ENCODE peak calls at places on chromosomes 12 and 14, in seven cellular contexts. One of them, this sample, is unnamed.

GRCh38 chr12:52228931-52229330 is 4.1 kb upstream of the KRT7 start:
- DNase-seq in PC-3: peak; percentile 48
- DNase-seq in CD8-positive, alpha-beta memory T cell: no peak
- DNase-seq in uterus: no peak
- DNase-seq in osteoblast: no peak
- DNase-seq in stomach: no peak
- DNase-seq in K562: no peak
- DNase-seq in this sample: no peak

GRCh38 chr12:120181991-120182631 is 12.4 kb downstream of the GCN1 start:
- DNase-seq in stomach: no peak
- DNase-seq in CD8-positive, alpha-beta memory T cell: no peak
- DNase-seq in osteoblast: peak; percentile 89
- DNase-seq in PC-3: peak; percentile 92
- DNase-seq in K562: no peak
- DNase-seq in uterus: no peak
- DNase-seq in this sample: no peak

GRCh38 chr14:96792581-96792980 is 4.6 kb upstream of the VRK1 start:
- DNase-seq in uterus: no peak
- DNase-seq in CD8-positive, alpha-beta memory T cell: no peak
- DNase-seq in osteoblast: no peak
- DNase-seq in stomach: no peak
- DNase-seq in PC-3: no peak
- DNase-seq in K562: no peak
- DNase-seq in this sample: no peak

GRCh38 chr12:43238281-43238680 is 313.7 kb downstream of the ADAMTS20 start:
- DNase-seq in CD8-positive, alpha-beta memory T cell: no peak
- DNase-seq in stomach: no peak
- DNase-seq in uterus: no peak
- DNase-seq in osteoblast: no peak
- DNase-seq in K562: no peak
- DNase-seq in PC-3: peak; percentile 5
- DNase-seq in this sample: no peak

GRCh38 chr12:27462151-27462694 is 15.7 kb downstream of the SMCO2 start:
- DNase-seq in K562: no peak
- DNase-seq in CD8-positive, alpha-beta memory T cell: no peak
- DNase-seq in uterus: peak; percentile 33
- DNase-seq in PC-3: peak; percentile 73
- DNase-seq in osteoblast: peak; percentile 23
- DNase-seq in stomach: no peak
- DNase-seq in this sample: no peak

GRCh38 chr14:50784683-50785505 is 46.1 kb downstream of the NIN start:
- DNase-seq in K562: no peak
- DNase-seq in stomach: no peak
- DNase-seq in uterus: no peak
- DNase-seq in PC-3: no peak
- DNase-seq in CD8-positive, alpha-beta memory T cell: no peak
- DNase-seq in osteoblast: no peak
- DNase-seq in this sample: no peak

GRCh38 chr12:91380651-91381050 is 198.0 kb upstream of the DCN start:
- DNase-seq in osteoblast: no peak
- DNase-seq in CD8-positive, alpha-beta memory T cell: no peak
- DNase-seq in K562: no peak
- DNase-seq in uterus: no peak
- DNase-seq in stomach: no peak
- DNase-seq in PC-3: no peak
- DNase-seq in this sample: no peak

GRCh38 chr12:93502802-93503623 is 35.7 kb downstream of the MRPL42 start:
- DNase-seq in K562: no peak
- DNase-seq in CD8-positive, alpha-beta memory T cell: peak; percentile 49
- DNase-seq in stomach: peak; percentile 48
- DNase-seq in uterus: peak; percentile 59
- DNase-seq in PC-3: peak; percentile 65
- DNase-seq in osteoblast: no peak
- DNase-seq in this sample: peak; percentile 12

GRCh38 chr12:126055521-126055920 is 990.3 kb downstream of the AACS start:
- DNase-seq in PC-3: peak; percentile 57
- DNase-seq in CD8-positive, alpha-beta memory T cell: no peak
- DNase-seq in uterus: no peak
- DNase-seq in stomach: no peak
- DNase-seq in K562: no peak
- DNase-seq in osteoblast: peak; percentile 31
- DNase-seq in this sample: no peak

GRCh38 chr12:90574676-90575075 is 380.3 kb downstream of the CCER1 start:
- DNase-seq in PC-3: no peak
- DNase-seq in CD8-positive, alpha-beta memory T cell: no peak
- DNase-seq in uterus: no peak
- DNase-seq in K562: no peak
- DNase-seq in stomach: no peak
- DNase-seq in osteoblast: no peak
- DNase-seq in this sample: no peak

GRCh38 chr14:64758711-64759554 is 54.7 kb downstream of the PLEKHG3 start:
- DNase-seq in osteoblast: peak; percentile 99
- DNase-seq in CD8-positive, alpha-beta memory T cell: no peak
- DNase-seq in uterus: peak; percentile 83
- DNase-seq in PC-3: peak; percentile 82
- DNase-seq in K562: no peak
- DNase-seq in stomach: peak; percentile 56
- DNase-seq in this sample: peak; percentile 76

GRCh38 chr14:23562822-23563472 is 4.6 kb downstream of the AP1G2 start:
- DNase-seq in stomach: peak; percentile 58
- DNase-seq in CD8-positive, alpha-beta memory T cell: peak; percentile 45
- DNase-seq in K562: peak; percentile 37
- DNase-seq in uterus: no peak
- DNase-seq in PC-3: peak; percentile 65
- DNase-seq in osteoblast: peak; percentile 83
- DNase-seq in this sample: peak; percentile 57

GRCh38 chr12:94073441-94074051 is 74.8 kb upstream of the PLXNC1 start:
- DNase-seq in stomach: no peak
- DNase-seq in osteoblast: no peak
- DNase-seq in CD8-positive, alpha-beta memory T cell: no peak
- DNase-seq in K562: no peak
- DNase-seq in PC-3: no peak
- DNase-seq in uterus: no peak
- DNase-seq in this sample: no peak

GRCh38 chr12:7345232-7345631 is 41.4 kb downstream of the ACSM4 start:
- DNase-seq in osteoblast: no peak
- DNase-seq in stomach: no peak
- DNase-seq in K562: no peak
- DNase-seq in uterus: no peak
- DNase-seq in PC-3: no peak
- DNase-seq in CD8-positive, alpha-beta memory T cell: no peak
- DNase-seq in this sample: no peak

GRCh38 chr12:58916153-58916709 is 4.1 kb downstream of the LRIG3 start:
- DNase-seq in PC-3: no peak
- DNase-seq in stomach: no peak
- DNase-seq in CD8-positive, alpha-beta memory T cell: no peak
- DNase-seq in K562: no peak
- DNase-seq in uterus: no peak
- DNase-seq in osteoblast: no peak
- DNase-seq in this sample: no peak

GRCh38 chr14:66111891-66112290 is 374.3 kb upstream of the CCDC196 start:
- DNase-seq in K562: no peak
- DNase-seq in osteoblast: no peak
- DNase-seq in uterus: no peak
- DNase-seq in stomach: no peak
- DNase-seq in PC-3: peak; percentile 22
- DNase-seq in CD8-positive, alpha-beta memory T cell: no peak
- DNase-seq in this sample: no peak

GRCh38 chr12:121610239-121611149 is 15.8 kb upstream of the ORAI1 start:
- DNase-seq in PC-3: no peak
- DNase-seq in uterus: peak; percentile 79
- DNase-seq in CD8-positive, alpha-beta memory T cell: no peak
- DNase-seq in stomach: no peak
- DNase-seq in K562: no peak
- DNase-seq in osteoblast: peak; percentile 89
- DNase-seq in this sample: peak; percentile 66

GRCh38 chr12:116180448-116180847 is 97.0 kb downstream of the MED13L start:
- DNase-seq in osteoblast: no peak
- DNase-seq in PC-3: no peak
- DNase-seq in uterus: no peak
- DNase-seq in K562: no peak
- DNase-seq in CD8-positive, alpha-beta memory T cell: no peak
- DNase-seq in stomach: no peak
- DNase-seq in this sample: no peak

GRCh38 chr12:46558696-46559095 is 186.1 kb upstream of the SLC38A2 start:
- DNase-seq in K562: no peak
- DNase-seq in CD8-positive, alpha-beta memory T cell: no peak
- DNase-seq in uterus: no peak
- DNase-seq in stomach: no peak
- DNase-seq in PC-3: no peak
- DNase-seq in osteoblast: no peak
- DNase-seq in this sample: no peak

GRCh38 chr12:46562625-46563228 is 190.2 kb upstream of the SLC38A2 start:
- DNase-seq in stomach: no peak
- DNase-seq in uterus: no peak
- DNase-seq in PC-3: peak; percentile 95
- DNase-seq in CD8-positive, alpha-beta memory T cell: no peak
- DNase-seq in K562: no peak
- DNase-seq in osteoblast: peak; percentile 21
- DNase-seq in this sample: no peak

GRCh38 chr12:46560078-46560477 is 187.5 kb upstream of the SLC38A2 start:
- DNase-seq in PC-3: no peak
- DNase-seq in uterus: no peak
- DNase-seq in osteoblast: no peak
- DNase-seq in CD8-positive, alpha-beta memory T cell: no peak
- DNase-seq in stomach: no peak
- DNase-seq in K562: no peak
- DNase-seq in this sample: no peak

GRCh38 chr12:46559311-46559710 is 186.7 kb upstream of the SLC38A2 start:
- DNase-seq in osteoblast: no peak
- DNase-seq in PC-3: no peak
- DNase-seq in K562: no peak
- DNase-seq in stomach: no peak
- DNase-seq in uterus: no peak
- DNase-seq in CD8-positive, alpha-beta memory T cell: no peak
- DNase-seq in this sample: no peak

GRCh38 chr12:46560874-46561273 is 188.3 kb upstream of the SLC38A2 start:
- DNase-seq in K562: no peak
- DNase-seq in PC-3: no peak
- DNase-seq in uterus: no peak
- DNase-seq in osteoblast: no peak
- DNase-seq in stomach: no peak
- DNase-seq in CD8-positive, alpha-beta memory T cell: no peak
- DNase-seq in this sample: no peak
- H3K4me1 ChIP-seq in K562: peaks cover 32% of the 10 kb centered on the region
- H3K4me1 ChIP-seq in PC-3: peaks cover 66% of the 10 kb centered on the region
- H3K4me1 ChIP-seq in uterus: no peaks in the 10 kb centered on the region
- H3K4me1 ChIP-seq in osteoblast: peaks cover 58% of the 10 kb centered on the region
- H3K4me1 ChIP-seq in stomach: peaks cover 8% of the 10 kb centered on the region
- H3K4me1 ChIP-seq in CD8-positive, alpha-beta memory T cell: no peaks in the 10 kb centered on the region
- H3K4me1 ChIP-seq in this sample: peaks cover 2% of the 10 kb centered on the region

DNA sequence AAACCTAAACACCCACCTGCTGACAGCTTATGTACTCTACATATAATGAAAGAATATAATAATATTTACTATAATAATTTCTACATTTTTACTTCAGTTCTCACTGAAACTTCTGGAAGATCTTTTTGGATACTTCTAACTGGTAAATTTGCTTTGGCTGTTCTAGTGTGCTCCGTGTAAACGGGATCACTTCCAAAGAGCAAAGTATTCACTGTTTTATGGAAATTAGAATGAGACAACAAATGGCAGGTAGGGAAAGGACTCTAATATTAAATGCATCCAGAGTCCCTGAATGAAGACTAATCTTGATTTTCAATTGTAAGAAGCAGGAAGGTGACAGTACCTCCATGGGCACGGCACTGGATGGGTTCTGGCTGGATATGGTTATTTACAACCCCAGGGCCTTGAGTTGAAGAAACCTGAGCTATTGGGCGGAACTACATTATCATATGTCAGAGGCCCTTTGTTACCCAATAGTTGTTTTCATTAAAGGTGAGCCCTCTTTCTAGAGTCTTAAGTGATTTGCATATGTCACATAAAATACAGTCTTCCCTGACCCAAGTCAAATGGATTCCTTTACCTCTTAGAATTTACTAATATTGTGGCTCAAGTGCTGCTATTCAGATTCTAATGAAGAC is 10.7 kb downstream of the ERP29 start:
- DNase-seq in K562: no peak
- DNase-seq in PC-3: no peak
- DNase-seq in CD8-positive, alpha-beta memory T cell: no peak
- DNase-seq in osteoblast: no peak
- DNase-seq in uterus: no peak
- DNase-seq in stomach: no peak
- DNase-seq in this sample: no peak
- H3K36me3 ChIP-seq in K562: peaks cover 89% of the 10 kb centered on the region
- H3K36me3 ChIP-seq in PC-3: peaks cover 38% of the 10 kb centered on the region
- H3K36me3 ChIP-seq in CD8-positive, alpha-beta memory T cell: peaks cover 30% of the 10 kb centered on the region
- H3K36me3 ChIP-seq in osteoblast: peaks cover 46% of the 10 kb centered on the region
- H3K36me3 ChIP-seq in uterus: no peaks in the 10 kb centered on the region
- H3K36me3 ChIP-seq in stomach: peaks cover 74% of the 10 kb centered on the region
- H3K36me3 ChIP-seq in this sample: no peaks in the 10 kb centered on the region

DNA sequence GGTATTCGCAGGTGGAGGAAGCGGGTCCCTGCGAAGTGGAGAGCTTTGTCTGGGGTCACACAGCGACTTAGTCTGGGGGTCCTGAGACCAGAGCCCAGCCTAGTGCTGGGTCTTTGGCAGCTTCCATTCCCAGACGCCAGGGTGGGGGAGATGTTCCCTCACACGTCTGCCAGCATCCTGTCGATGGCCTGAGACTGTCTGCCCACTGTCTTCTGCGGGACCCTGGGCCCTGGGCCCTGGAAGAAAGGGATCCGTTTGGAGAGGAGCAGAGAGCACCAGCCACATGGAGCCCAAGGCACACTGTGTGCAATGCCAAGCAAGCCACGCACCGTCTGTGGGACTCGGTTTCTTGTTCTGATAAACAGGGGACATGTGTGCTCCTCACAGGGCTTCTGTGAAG is 197.2 kb downstream of the KIF26A start:
- DNase-seq in CD8-positive, alpha-beta memory T cell: no peak
- DNase-seq in uterus: no peak
- DNase-seq in stomach: peak; percentile 20
- DNase-seq in PC-3: no peak
- DNase-seq in osteoblast: peak; percentile 77
- DNase-seq in K562: no peak
- DNase-seq in this sample: no peak
- H3K4me1 ChIP-seq in CD8-positive, alpha-beta memory T cell: no peaks in the 10 kb centered on the region
- H3K4me1 ChIP-seq in uterus: no peaks in the 10 kb centered on the region
- H3K4me1 ChIP-seq in stomach: no peaks in the 10 kb centered on the region
- H3K4me1 ChIP-seq in PC-3: no peaks in the 10 kb centered on the region
- H3K4me1 ChIP-seq in osteoblast: no peaks in the 10 kb centered on the region
- H3K4me1 ChIP-seq in K562: no peaks in the 10 kb centered on the region
- H3K4me1 ChIP-seq in this sample: no peaks in the 10 kb centered on the region

GRCh38 chr14:81193924-81194633 is 26.7 kb downstream of the GTF2A1 start:
- DNase-seq in CD8-positive, alpha-beta memory T cell: no peak
- DNase-seq in K562: no peak
- DNase-seq in PC-3: peak; percentile 57
- DNase-seq in stomach: no peak
- DNase-seq in osteoblast: no peak
- DNase-seq in uterus: no peak
- DNase-seq in this sample: no peak

GRCh38 chr14:81187832-81188522 is 32.8 kb downstream of the GTF2A1 start:
- DNase-seq in K562: no peak
- DNase-seq in osteoblast: no peak
- DNase-seq in CD8-positive, alpha-beta memory T cell: no peak
- DNase-seq in uterus: no peak
- DNase-seq in PC-3: no peak
- DNase-seq in stomach: no peak
- DNase-seq in this sample: no peak

DNA sequence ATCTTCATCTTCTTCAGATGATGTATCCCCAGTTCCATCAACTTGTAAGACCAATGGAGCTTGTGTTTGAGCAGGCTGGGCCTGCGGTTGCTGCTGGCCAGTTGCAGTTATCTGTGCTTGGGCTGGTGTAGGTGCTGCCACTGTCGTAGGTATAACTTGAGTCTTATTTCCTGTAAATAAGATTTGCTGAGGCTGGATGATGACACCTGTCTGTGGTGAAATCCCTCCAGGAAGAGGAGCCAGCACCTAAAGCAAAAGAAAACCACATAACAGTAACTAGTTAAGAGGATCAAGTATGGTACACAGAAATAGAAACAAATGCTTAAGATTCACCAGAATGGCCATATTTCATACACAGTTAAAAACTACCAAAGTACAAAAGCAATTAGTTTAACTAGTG is 28.2 kb downstream of the GTF2A1 start:
- DNase-seq in osteoblast: no peak
- DNase-seq in uterus: no peak
- DNase-seq in CD8-positive, alpha-beta memory T cell: no peak
- DNase-seq in K562: no peak
- DNase-seq in stomach: no peak
- DNase-seq in PC-3: no peak
- DNase-seq in this sample: no peak
- H3K36me3 ChIP-seq in osteoblast: peaks cover 47% of the 10 kb centered on the region
- H3K36me3 ChIP-seq in uterus: no peaks in the 10 kb centered on the region
- H3K36me3 ChIP-seq in CD8-positive, alpha-beta memory T cell: peaks cover 23% of the 10 kb centered on the region
- H3K36me3 ChIP-seq in K562: peaks cover 81% of the 10 kb centered on the region
- H3K36me3 ChIP-seq in stomach: peaks cover 90% of the 10 kb centered on the region
- H3K36me3 ChIP-seq in PC-3: peaks cover 27% of the 10 kb centered on the region
- H3K36me3 ChIP-seq in this sample: no peaks in the 10 kb centered on the region

This sample was measured in ovary.